ENCODE peak calls at places on chromosome 9, in eight cellular contexts. One of them, this sample, is unnamed.

GRCh38 chr9:20319641-20320337 is 302.5 kb downstream of the MLLT3 start:
- DNase-seq in SHP77 treated with DMSO at 0.1 percent for 48 hours: no peak
- DNase-seq in neural progenitor cell: no peak
- DNase-seq in natural killer cell: no peak
- DNase-seq in GM13977: no peak
- DNase-seq in neuronal stem cell: no peak
- DNase-seq in HepG2: no peak
- DNase-seq in activated T-cell treated with anti-CD3 and anti-CD28 coated beads, Interleukin-2, amount 50 U/mL, for 48 hours: no peak
- DNase-seq in this sample: peak

GRCh38 chr9:27474350-27474749 is 49.7 kb upstream of the IFNK start:
- DNase-seq in SHP77 treated with DMSO at 0.1 percent for 48 hours: no peak
- DNase-seq in neural progenitor cell: no peak
- DNase-seq in natural killer cell: no peak
- DNase-seq in GM13977: no peak
- DNase-seq in neuronal stem cell: no peak
- DNase-seq in HepG2: no peak
- DNase-seq in activated T-cell treated with anti-CD3 and anti-CD28 coated beads, Interleukin-2, amount 50 U/mL, for 48 hours: no peak
- DNase-seq in this sample: no peak

GRCh38 chr9:131393622-131394463 is at the start of gene PRRC2B:
- DNase-seq in SHP77 treated with DMSO at 0.1 percent for 48 hours: peak
- DNase-seq in neural progenitor cell: peak
- DNase-seq in natural killer cell: peak
- DNase-seq in GM13977: peak
- DNase-seq in neuronal stem cell: peak
- DNase-seq in HepG2: peak
- DNase-seq in activated T-cell treated with anti-CD3 and anti-CD28 coated beads, Interleukin-2, amount 50 U/mL, for 48 hours: peak
- DNase-seq in this sample: peak

GRCh38 chr9:111740739-111741138 is 54.0 kb downstream of the SHOC1 start:
- DNase-seq in SHP77 treated with DMSO at 0.1 percent for 48 hours: no peak
- DNase-seq in neural progenitor cell: no peak
- DNase-seq in natural killer cell: no peak
- DNase-seq in GM13977: no peak
- DNase-seq in neuronal stem cell: no peak
- DNase-seq in HepG2: no peak
- DNase-seq in activated T-cell treated with anti-CD3 and anti-CD28 coated beads, Interleukin-2, amount 50 U/mL, for 48 hours: no peak
- DNase-seq in this sample: no peak

GRCh38 chr9:135885100-135885853 is 22.1 kb downstream of the CAMSAP1 start:
- DNase-seq in SHP77 treated with DMSO at 0.1 percent for 48 hours: no peak
- DNase-seq in neural progenitor cell: no peak
- DNase-seq in natural killer cell: no peak
- DNase-seq in GM13977: no peak
- DNase-seq in neuronal stem cell: no peak
- DNase-seq in HepG2: no peak
- DNase-seq in activated T-cell treated with anti-CD3 and anti-CD28 coated beads, Interleukin-2, amount 50 U/mL, for 48 hours: no peak
- DNase-seq in this sample: no peak

GRCh38 chr9:114238919-114239879 is 83.7 kb upstream of the ORM1 start:
- DNase-seq in SHP77 treated with DMSO at 0.1 percent for 48 hours: no peak
- DNase-seq in neural progenitor cell: peak
- DNase-seq in natural killer cell: no peak
- DNase-seq in GM13977: peak
- DNase-seq in neuronal stem cell: no peak
- DNase-seq in HepG2: peak
- DNase-seq in activated T-cell treated with anti-CD3 and anti-CD28 coated beads, Interleukin-2, amount 50 U/mL, for 48 hours: no peak
- DNase-seq in this sample: peak

GRCh38 chr9:69806642-69807041 is 14.0 kb upstream of the CFAP95 start:
- DNase-seq in SHP77 treated with DMSO at 0.1 percent for 48 hours: no peak
- DNase-seq in neural progenitor cell: no peak
- DNase-seq in natural killer cell: no peak
- DNase-seq in GM13977: no peak
- DNase-seq in neuronal stem cell: no peak
- DNase-seq in HepG2: no peak
- DNase-seq in activated T-cell treated with anti-CD3 and anti-CD28 coated beads, Interleukin-2, amount 50 U/mL, for 48 hours: no peak
- DNase-seq in this sample: no peak

GRCh38 chr9:125696106-125696647 is 10.8 kb downstream of the MAPKAP1 start:
- DNase-seq in SHP77 treated with DMSO at 0.1 percent for 48 hours: no peak
- DNase-seq in neural progenitor cell: no peak
- DNase-seq in natural killer cell: no peak
- DNase-seq in GM13977: no peak
- DNase-seq in neuronal stem cell: no peak
- DNase-seq in HepG2: no peak
- DNase-seq in activated T-cell treated with anti-CD3 and anti-CD28 coated beads, Interleukin-2, amount 50 U/mL, for 48 hours: no peak
- DNase-seq in this sample: no peak

GRCh38 chr9:127154003-127154389 is 31.6 kb upstream of the ANGPTL2 start:
- DNase-seq in SHP77 treated with DMSO at 0.1 percent for 48 hours: no peak
- DNase-seq in neural progenitor cell: no peak
- DNase-seq in natural killer cell: no peak
- DNase-seq in GM13977: no peak
- DNase-seq in neuronal stem cell: no peak
- DNase-seq in HepG2: no peak
- DNase-seq in activated T-cell treated with anti-CD3 and anti-CD28 coated beads, Interleukin-2, amount 50 U/mL, for 48 hours: peak
- DNase-seq in this sample: no peak

GRCh38 chr9:37324261-37324683 is 98.2 kb upstream of the GRHPR start:
- DNase-seq in SHP77 treated with DMSO at 0.1 percent for 48 hours: no peak
- DNase-seq in neural progenitor cell: peak
- DNase-seq in natural killer cell: no peak
- DNase-seq in GM13977: no peak
- DNase-seq in neuronal stem cell: peak
- DNase-seq in HepG2: no peak
- DNase-seq in activated T-cell treated with anti-CD3 and anti-CD28 coated beads, Interleukin-2, amount 50 U/mL, for 48 hours: no peak
- DNase-seq in this sample: no peak

GRCh38 chr9:37281541-37281940 is 141.0 kb upstream of the GRHPR start:
- DNase-seq in SHP77 treated with DMSO at 0.1 percent for 48 hours: no peak
- DNase-seq in neural progenitor cell: no peak
- DNase-seq in natural killer cell: no peak
- DNase-seq in GM13977: no peak
- DNase-seq in neuronal stem cell: no peak
- DNase-seq in HepG2: no peak
- DNase-seq in activated T-cell treated with anti-CD3 and anti-CD28 coated beads, Interleukin-2, amount 50 U/mL, for 48 hours: no peak
- DNase-seq in this sample: no peak

GRCh38 chr9:19154135-19154612 is 26.9 kb upstream of the PLIN2 start:
- DNase-seq in SHP77 treated with DMSO at 0.1 percent for 48 hours: no peak
- DNase-seq in neural progenitor cell: no peak
- DNase-seq in natural killer cell: no peak
- DNase-seq in GM13977: no peak
- DNase-seq in neuronal stem cell: no peak
- DNase-seq in HepG2: peak
- DNase-seq in activated T-cell treated with anti-CD3 and anti-CD28 coated beads, Interleukin-2, amount 50 U/mL, for 48 hours: peak
- DNase-seq in this sample: peak

This sample was measured in small intestine.